ENCODE peak calls at places on chromosomes 2 and 18, in seven cellular contexts. J is esophagus muscularis mucosa, R is dorsolateral prefrontal cortex, I is neural progenitor cell, X is fibroblast of lung, Q is thoracic aorta, N is HCT116. Z is an unnamed sample. For H3K27me3, the result is how much of the 10 kb centered on the place peaks cover.

GRCh38 chr2:22360735-22361374 is 1024.1 kb upstream of the KLHL29 start:
- DNase-seq in J (no peak), R (no peak), I (no peak), X (no peak), Q (no peak), N (no peak), Z (no peak)

GRCh38 chr18:44786257-44786656 is 105.6 kb downstream of the SETBP1 start:
- DNase-seq in J (no peak), R (no peak), I (no peak), X (no peak), Q (no peak), N (no peak), Z (no peak)

GRCh38 chr2:165720526-165720925 is 73.5 kb downstream of the GALNT3 start:
- DNase-seq in J (no peak), R (no peak), I (no peak), X (peak), Q (no peak), N (no peak), Z (peak)

GRCh38 chr2:433216-433615 is 145.3 kb upstream of the ALKAL2 start:
- DNase-seq in J (peak), R (no peak), I (no peak), X (no peak), Q (no peak), N (no peak), Z (no peak)

GRCh38 chr18:70172225-70172624 is 33.3 kb downstream of the RTTN start:
- DNase-seq in J (no peak), R (no peak), I (no peak), X (no peak), Q (no peak), N (no peak), Z (no peak)

GRCh38 chr2:239313251-239313650 is 87.6 kb downstream of the HDAC4 start:
- DNase-seq in J (no peak), R (no peak), I (no peak), X (no peak), Q (no peak), N (no peak), Z (no peak)

GRCh38 chr18:59238385-59238784 is 18.4 kb downstream of the GRP start:
- DNase-seq in J (peak), R (no peak), I (no peak), X (no peak), Q (no peak), N (no peak), Z (peak)

GRCh38 chr18:55588876-55589595 is 1.0 kb upstream of the TCF4 start:
- DNase-seq in J (no peak), R (no peak), I (no peak), X (peak), Q (no peak), N (no peak), Z (no peak)

GRCh38 chr2:70035344-70035844 is 51.9 kb upstream of the PCBP1 start:
- DNase-seq in J (no peak), R (no peak), I (no peak), X (peak), Q (no peak), N (no peak), Z (peak)

DNA sequence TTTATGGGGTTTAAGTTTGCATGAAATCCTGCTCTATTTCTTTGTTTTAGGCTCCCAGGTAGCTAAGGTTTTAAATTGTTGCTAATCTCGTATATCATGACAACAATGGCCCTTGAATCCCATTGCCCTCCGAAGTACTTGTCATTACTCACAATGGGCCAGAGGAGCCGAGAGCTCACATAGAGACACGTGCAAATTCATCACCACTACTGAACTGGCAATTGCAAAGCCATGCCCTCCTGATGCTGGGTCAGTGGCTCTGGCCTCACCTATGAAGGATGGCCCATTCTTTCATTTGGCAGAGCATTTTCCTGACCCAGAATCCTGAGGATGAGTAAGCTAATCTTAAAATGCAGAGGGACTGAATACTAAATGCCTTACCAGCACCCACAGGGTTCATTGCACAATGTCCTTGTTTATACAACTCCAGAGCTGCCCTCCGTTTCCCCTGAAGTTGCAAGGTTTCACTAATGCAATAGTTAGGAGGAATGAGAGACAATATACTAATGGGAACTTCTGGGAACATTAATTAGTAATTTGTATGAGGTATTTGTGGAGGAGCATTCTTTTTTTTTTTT is 71.6 kb upstream of the GAREM1 start:
- DNase-seq in J (no peak), R (no peak), I (peak), X (peak), Q (no peak), N (no peak), Z (no peak)
- H3K27me3 ChIP-seq in J (under half), R (under half), I (under half), X (under half), Q (under half), N (under half), Z (under half)

GRCh38 chr2:96265840-96266569 is at the start of the genes CIAO1 and TMEM127:
- DNase-seq in J (peak), R (peak), I (peak), X (peak), Q (peak), N (peak), Z (peak)
- TF ChIP-seq CTCF in J (peak), R (peak), I (peak), X (peak), Q (peak), N (peak), Z (peak)

GRCh38 chr2:217941886-217942728 is 60.7 kb downstream of the TNS1 start:
- DNase-seq in J (no peak), R (no peak), I (no peak), X (no peak), Q (no peak), N (no peak), Z (no peak)

GRCh38 chr2:217944366-217944765 is 58.4 kb downstream of the TNS1 start:
- DNase-seq in J (no peak), R (no peak), I (no peak), X (no peak), Q (no peak), N (no peak), Z (no peak)

GRCh38 chr2:217941339-217941738 is 61.5 kb downstream of the TNS1 start:
- DNase-seq in J (no peak), R (no peak), I (no peak), X (no peak), Q (no peak), N (no peak), Z (no peak)

GRCh38 chr2:217943379-217944321 is 59.1 kb downstream of the TNS1 start:
- DNase-seq in J (no peak), R (peak), I (peak), X (peak), Q (no peak), N (peak), Z (no peak)

DNA sequence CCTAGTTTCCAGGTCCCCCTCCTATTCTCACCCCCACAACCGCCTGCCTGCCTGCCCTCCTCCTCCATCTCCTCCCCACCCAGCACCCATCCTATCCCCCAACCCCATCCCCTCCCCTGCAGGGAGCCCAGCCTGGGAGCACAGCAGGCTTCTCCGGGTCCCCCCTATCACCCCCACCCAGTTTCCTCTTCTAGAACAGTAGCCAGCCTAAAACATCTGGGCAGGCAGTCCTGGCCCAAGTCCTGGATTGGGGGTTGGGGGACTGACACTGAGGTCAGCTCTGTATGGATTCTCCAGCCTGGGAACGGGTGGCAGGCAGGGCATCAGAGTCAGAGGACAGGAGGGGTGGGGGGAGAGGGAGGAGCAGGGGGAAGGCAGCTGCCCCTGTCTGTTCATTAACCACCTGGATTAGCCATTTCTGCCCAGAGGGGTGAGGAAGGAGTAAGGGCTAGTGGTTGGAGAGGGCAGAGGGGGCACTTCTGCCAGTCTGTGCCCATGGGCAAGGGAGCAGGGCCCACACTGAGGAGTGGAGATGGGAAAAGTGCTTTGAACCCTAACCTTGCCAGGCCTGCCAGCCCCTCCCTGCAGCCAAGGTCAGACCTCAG is 60.0 kb downstream of the TNS1 start:
- DNase-seq in J (no peak), R (peak), I (no peak), X (no peak), Q (no peak), N (no peak), Z (no peak)
- H3K4me3 ChIP-seq in J (peak), R (peak), I (no peak), X (peak), Q (peak), N (no peak), Z (peak)

GRCh38 chr2:136410673-136411072 is 292.7 kb upstream of the CXCR4 start:
- DNase-seq in J (no peak), R (no peak), I (no peak), X (no peak), Q (no peak), N (no peak), Z (no peak)
- H3K27me3 ChIP-seq in J (under half), R (under half), I (under half), X (under half), Q (under half), N (half or more), Z (under half)

GRCh38 chr2:38433607-38433975 is 56.5 kb upstream of the ATL2 start:
- DNase-seq in J (no peak), R (no peak), I (no peak), X (no peak), Q (no peak), N (peak), Z (no peak)

GRCh38 chr2:38430603-38431002 is 53.5 kb upstream of the ATL2 start:
- DNase-seq in J (no peak), R (no peak), I (peak), X (no peak), Q (no peak), N (no peak), Z (no peak)

GRCh38 chr2:38435775-38436174 is 58.7 kb upstream of the ATL2 start:
- DNase-seq in J (no peak), R (no peak), I (no peak), X (no peak), Q (no peak), N (no peak), Z (no peak)

GRCh38 chr2:38434595-38434994 is 57.5 kb upstream of the ATL2 start:
- DNase-seq in J (no peak), R (no peak), I (no peak), X (no peak), Q (no peak), N (no peak), Z (no peak)

GRCh38 chr2:38432827-38433606 is 55.9 kb upstream of the ATL2 start:
- DNase-seq in J (no peak), R (no peak), I (no peak), X (no peak), Q (no peak), N (no peak), Z (no peak)
- TF ChIP-seq CTCF in J (no peak), R (no peak), I (no peak), X (no peak), Q (no peak), N (no peak), Z (no peak)

DNA sequence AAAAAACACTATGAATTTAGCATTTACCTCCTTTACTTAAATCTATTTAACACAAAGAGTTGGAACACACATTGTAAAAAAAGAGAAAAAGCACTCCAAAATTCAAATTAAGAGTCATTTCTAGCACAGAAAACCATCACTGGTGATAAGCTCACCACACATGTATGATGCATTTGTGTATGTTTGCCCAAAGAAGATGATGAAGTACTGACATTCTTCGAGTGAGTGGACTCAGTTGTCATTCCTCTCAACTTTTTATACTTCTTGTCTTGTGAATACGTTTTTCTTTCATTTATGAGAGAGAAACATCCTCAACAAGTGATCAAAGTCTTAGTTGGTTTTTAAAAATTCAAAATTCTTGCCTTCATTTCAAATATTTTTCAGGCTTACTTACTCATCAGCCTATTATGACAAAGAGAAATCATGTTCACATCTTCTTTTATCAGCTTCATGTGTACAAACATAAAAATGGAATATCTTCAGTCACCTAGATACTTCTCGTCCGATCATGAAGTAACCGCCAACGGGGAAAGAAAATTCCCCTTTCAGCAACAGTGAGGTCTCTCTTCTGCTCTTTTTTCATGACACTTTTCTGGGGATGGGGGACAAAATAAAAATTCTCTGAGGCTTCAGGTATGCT is 1.5 kb downstream of the DSEL start:
- DNase-seq in J (no peak), R (no peak), I (no peak), X (peak), Q (no peak), N (no peak), Z (no peak)
- H3K4me3 ChIP-seq in J (peak), R (peak), I (peak), X (peak), Q (peak), N (no peak), Z (peak)

GRCh38 chr2:218859994-218860831 is 608 bp downstream of the WNT6 start:
- DNase-seq in J (no peak), R (no peak), I (no peak), X (no peak), Q (no peak), N (no peak), Z (no peak)
- H3K27me3 ChIP-seq in J (half or more), R (half or more), I (half or more), X (half or more), Q (under half), N (under half), Z (half or more)

DNA sequence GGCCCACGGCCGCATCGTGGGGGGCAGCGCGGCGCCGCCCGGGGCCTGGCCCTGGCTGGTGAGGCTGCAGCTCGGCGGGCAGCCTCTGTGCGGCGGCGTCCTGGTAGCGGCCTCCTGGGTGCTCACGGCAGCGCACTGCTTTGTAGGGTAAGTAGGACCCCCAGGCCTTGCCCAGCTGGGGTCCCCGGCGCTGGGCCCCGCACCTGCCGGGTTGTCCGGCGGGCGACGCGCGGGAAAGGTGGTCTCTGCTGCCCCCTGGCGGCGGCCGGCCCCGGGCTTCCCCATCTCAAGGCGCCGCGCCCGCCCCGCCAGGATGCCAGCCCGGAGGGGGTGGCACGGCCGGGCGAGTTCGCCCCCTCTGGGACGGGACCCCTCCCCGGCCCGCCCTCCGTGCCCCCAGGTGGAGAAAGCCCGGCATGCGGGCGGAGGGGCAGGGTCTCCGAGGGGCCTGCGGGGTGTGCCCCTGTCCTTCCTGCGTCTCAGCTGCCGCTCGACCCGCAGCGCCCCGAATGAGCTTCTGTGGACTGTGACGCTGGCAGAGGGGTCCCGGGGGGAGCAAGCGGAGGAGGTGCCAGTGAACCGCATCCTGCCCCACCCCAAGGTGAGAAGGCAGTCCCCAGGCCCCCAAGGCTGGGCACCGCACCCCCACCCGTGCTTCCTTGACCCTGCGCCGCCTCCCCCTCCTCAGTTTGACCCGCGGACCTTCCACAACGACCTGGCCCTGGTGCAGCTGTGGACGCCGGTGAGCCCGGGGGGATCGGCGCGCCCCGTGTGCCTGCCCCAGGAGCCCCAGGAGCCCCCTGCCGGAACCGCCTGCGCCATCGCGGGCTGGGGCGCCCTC is 2.0 kb downstream of the PRSS56 start:
- DNase-seq in J (no peak), R (peak), I (peak), X (no peak), Q (no peak), N (no peak), Z (no peak)
- TF ChIP-seq CTCF in J (peak), R (peak), I (peak), X (peak), Q (peak), N (peak), Z (peak)

DNA sequence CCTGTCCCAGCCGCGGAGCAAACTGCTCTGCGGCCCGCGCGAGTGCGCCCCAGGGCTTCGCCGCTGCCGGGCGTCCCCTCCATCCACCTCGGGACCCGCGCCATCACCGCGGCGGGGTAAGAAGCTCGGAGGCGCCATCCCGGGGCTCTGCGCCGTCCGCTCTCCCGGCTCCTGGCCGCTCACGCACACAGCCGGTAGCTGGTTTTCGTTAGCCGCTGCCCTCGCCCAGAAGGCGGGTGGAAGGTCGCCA is 905 bp upstream of the GDF7 start:
- DNase-seq in J (no peak), R (no peak), I (no peak), X (no peak), Q (no peak), N (no peak), Z (no peak)
- H3K4me3 ChIP-seq in J (peak), R (peak), I (peak), X (peak), Q (peak), N (no peak), Z (peak)

Z was measured in BJ.